ENCODE peak calls at places on chromosomes 11 and 22, in five cellular contexts. K is HT1080, N is Caki2, C is Ammon's horn, B is anterior cingulate cortex. M is an unnamed sample.

GRCh38 chr11:69260622-69261021 is 33.3 kb upstream of the MYEOV start:
- DNase-seq in K (no peak), N (no peak), C (no peak), B (no peak), M (no peak)

GRCh38 chr11:17351510-17352176 is at the start of gene NCR3LG1:
- DNase-seq in K (no peak), N (peak), C (peak), B (no peak), M (peak)

GRCh38 chr11:46696212-46696558 is 4.2 kb downstream of the ARHGAP1 start:
- DNase-seq in K (no peak), N (no peak), C (peak), B (peak), M (peak)

GRCh38 chr11:19651654-19652053 is 61.0 kb upstream of the NAV2 start:
- DNase-seq in K (no peak), N (no peak), C (no peak), B (no peak), M (no peak)

GRCh38 chr11:66693356-66694055 is 15.8 kb upstream of the RBM4B start:
- DNase-seq in K (no peak), N (no peak), C (no peak), B (no peak), M (no peak)

GRCh38 chr11:120182357-120182756 is 28.5 kb upstream of the OAF start:
- DNase-seq in K (no peak), N (no peak), C (no peak), B (no peak), M (no peak)

GRCh38 chr11:134412508-134413333 is 679 bp upstream of the B3GAT1 start:
- DNase-seq in K (no peak), N (no peak), C (peak), B (peak), M (peak)

GRCh38 chr11:116927163-116927772 is 89.8 kb upstream of the APOA1 start:
- DNase-seq in K (no peak), N (no peak), C (no peak), B (no peak), M (no peak)

GRCh38 chr11:7967826-7968225 is 2.6 kb upstream of the NLRP10 start:
- DNase-seq in K (no peak), N (no peak), C (no peak), B (no peak), M (no peak)

GRCh38 chr11:65396769-65397745 is 10.6 kb downstream of the FRMD8 start:
- DNase-seq in K (no peak), N (no peak), C (no peak), B (no peak), M (no peak)

GRCh38 chr11:47667135-47667534 is 24.8 kb upstream of the MTCH2 start:
- DNase-seq in K (no peak), N (no peak), C (no peak), B (no peak), M (no peak)

GRCh38 chr11:431921-432320 is 9.9 kb downstream of the ANO9 start:
- DNase-seq in K (no peak), N (no peak), C (no peak), B (no peak), M (no peak)

GRCh38 chr11:100640646-100641045 is 46.4 kb upstream of the ARHGAP42 start:
- DNase-seq in K (no peak), N (no peak), C (no peak), B (no peak), M (no peak)

GRCh38 chr11:62370743-62371440 is 33.6 kb downstream of the ASRGL1 start:
- DNase-seq in K (no peak), N (no peak), C (no peak), B (no peak), M (no peak)

GRCh38 chr22:46386312-46386711 is 50.8 kb downstream of the TRMU start:
- DNase-seq in K (no peak), N (no peak), C (no peak), B (no peak), M (no peak)

GRCh38 chr11:10856689-10857603 is 907 bp downstream of the ZBED5 start:
- DNase-seq in K (peak), N (no peak), C (peak), B (no peak), M (peak)

GRCh38 chr11:114209904-114210303 is 86.3 kb upstream of the NNMT start:
- DNase-seq in K (no peak), N (peak), C (no peak), B (no peak), M (no peak)

GRCh38 chr11:32312206-32312817 is 123.0 kb downstream of the WT1 start:
- DNase-seq in K (peak), N (peak), C (no peak), B (no peak), M (no peak)

GRCh38 chr11:59187587-59187986 is 15.7 kb downstream of the DTX4 start:
- DNase-seq in K (no peak), N (no peak), C (no peak), B (no peak), M (no peak)

GRCh38 chr22:20155330-20156041 is 4.6 kb upstream of the CCDC188 start:
- DNase-seq in K (peak), N (no peak), C (peak), B (no peak), M (peak)

GRCh38 chr22:31730344-31730711 is 19.6 kb downstream of the PRR14L start:
- DNase-seq in K (no peak), N (no peak), C (no peak), B (no peak), M (no peak)

GRCh38 chr11:15038963-15039362 is 34.4 kb upstream of the CALCB start:
- DNase-seq in K (peak), N (no peak), C (no peak), B (no peak), M (no peak)

GRCh38 chr22:47654922-47655451 is 892.5 kb downstream of the TBC1D22A start:
- DNase-seq in K (no peak), N (no peak), C (no peak), B (no peak), M (no peak)

GRCh38 chr22:20510811-20511577 is 3.6 kb downstream of the MED15 start:
- DNase-seq in K (no peak), N (no peak), C (no peak), B (no peak), M (no peak)

GRCh38 chr22:36770946-36771340 is 5.0 kb downstream of the IFT27 start:
- DNase-seq in K (no peak), N (no peak), C (no peak), B (no peak), M (no peak)

GRCh38 chr22:47567126-47567730 is 804.8 kb downstream of the TBC1D22A start:
- DNase-seq in K (no peak), N (no peak), C (no peak), B (no peak), M (no peak)

M was measured in pons.